ENCODE peak calls at places on chromosomes 6 and 20, in four cellular contexts. One of them, this sample, is unnamed.

GRCh38 chr20:44187763-44188709 is 1.0 kb upstream of the JPH2 start:
- DNase-seq in H1: peak
- DNase-seq in K562: no peak
- DNase-seq in GM12878: no peak
- DNase-seq in this sample: peak

GRCh38 chr6:83371428-83371827 is 59.4 kb downstream of the ME1 start:
- DNase-seq in H1: no peak
- DNase-seq in K562: no peak
- DNase-seq in GM12878: no peak
- DNase-seq in this sample: peak

GRCh38 chr6:165571721-165572132 is 91.3 kb downstream of the PDE10A start:
- DNase-seq in H1: no peak
- DNase-seq in K562: no peak
- DNase-seq in GM12878: no peak
- DNase-seq in this sample: peak

GRCh38 chr6:25296217-25296905 is 17.2 kb downstream of the CARMIL1 start:
- DNase-seq in H1: no peak
- DNase-seq in K562: no peak
- DNase-seq in GM12878: no peak
- DNase-seq in this sample: no peak

GRCh38 chr20:55415567-55416142 is 589.7 kb downstream of the CBLN4 start:
- DNase-seq in H1: no peak
- DNase-seq in K562: no peak
- DNase-seq in GM12878: no peak
- DNase-seq in this sample: no peak

GRCh38 chr6:36286858-36287257 is 17.0 kb downstream of the PNPLA1 start:
- DNase-seq in H1: no peak
- DNase-seq in K562: no peak
- DNase-seq in GM12878: no peak
- DNase-seq in this sample: no peak

GRCh38 chr6:43926644-43927524 is 156.9 kb downstream of the VEGFA start:
- DNase-seq in H1: no peak
- DNase-seq in K562: peak
- DNase-seq in GM12878: no peak
- DNase-seq in this sample: peak

GRCh38 chr20:42093542-42094440 is 475.6 kb upstream of the CHD6 start:
- DNase-seq in H1: no peak
- DNase-seq in K562: no peak
- DNase-seq in GM12878: no peak
- DNase-seq in this sample: no peak

GRCh38 chr6:127630800-127631199 is 53.8 kb downstream of the C6orf58 start:
- DNase-seq in H1: no peak
- DNase-seq in K562: no peak
- DNase-seq in GM12878: no peak
- DNase-seq in this sample: no peak

GRCh38 chr20:44646641-44647274 is 4.7 kb downstream of the ADA start:
- DNase-seq in H1: no peak
- DNase-seq in K562: no peak
- DNase-seq in GM12878: peak
- DNase-seq in this sample: peak

GRCh38 chr6:24959333-24959732 is 23.6 kb upstream of the RIPOR2 start:
- DNase-seq in H1: no peak
- DNase-seq in K562: no peak
- DNase-seq in GM12878: no peak
- DNase-seq in this sample: no peak

GRCh38 chr6:28802417-28803336 is 121.1 kb downstream of the TRIM27 start:
- DNase-seq in H1: peak
- DNase-seq in K562: peak
- DNase-seq in GM12878: no peak
- DNase-seq in this sample: peak

GRCh38 chr20:33900515-33901131 is 89.5 kb downstream of the CHMP4B start:
- DNase-seq in H1: no peak
- DNase-seq in K562: no peak
- DNase-seq in GM12878: no peak
- DNase-seq in this sample: no peak

DNA sequence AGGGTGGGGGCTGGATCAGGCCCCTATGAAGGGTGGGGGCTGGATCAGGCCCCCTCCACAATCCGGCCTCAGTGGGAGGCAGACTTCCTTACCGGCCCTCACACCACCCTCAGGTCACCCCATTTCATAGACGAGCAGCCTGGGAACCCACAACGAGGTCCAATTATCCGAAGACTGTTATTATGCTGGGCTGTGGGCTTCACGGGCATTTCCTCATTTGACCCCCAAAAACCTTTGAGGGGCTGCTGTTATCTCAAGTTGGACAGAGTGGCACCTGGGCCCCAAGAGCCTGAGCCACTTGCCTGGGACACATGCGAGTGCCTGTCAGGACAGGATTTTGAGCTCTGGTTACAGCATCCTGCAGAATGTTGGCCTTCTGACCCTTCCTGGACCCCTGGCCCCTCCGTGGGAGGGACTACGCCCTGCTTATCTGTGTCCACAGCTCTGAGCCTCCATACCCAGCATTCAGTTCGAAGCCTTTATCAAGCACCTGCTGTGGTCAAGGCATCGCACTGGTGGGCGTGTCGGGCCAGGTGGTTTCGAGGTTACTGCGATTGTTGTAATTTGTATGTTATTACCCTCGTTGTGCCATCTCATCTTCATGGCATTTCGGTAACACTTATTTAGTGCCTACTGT is 34.5 kb upstream of the PCMTD2 start:
- DNase-seq in H1: no peak
- DNase-seq in K562: peak
- DNase-seq in GM12878: no peak
- DNase-seq in this sample: no peak
- TF ChIP-seq CHD1 in H1: no peak
- TF ChIP-seq CHD1 in K562: no peak
- TF ChIP-seq CHD1 in GM12878: no peak
- TF ChIP-seq CHD1 in this sample: no peak

DNA sequence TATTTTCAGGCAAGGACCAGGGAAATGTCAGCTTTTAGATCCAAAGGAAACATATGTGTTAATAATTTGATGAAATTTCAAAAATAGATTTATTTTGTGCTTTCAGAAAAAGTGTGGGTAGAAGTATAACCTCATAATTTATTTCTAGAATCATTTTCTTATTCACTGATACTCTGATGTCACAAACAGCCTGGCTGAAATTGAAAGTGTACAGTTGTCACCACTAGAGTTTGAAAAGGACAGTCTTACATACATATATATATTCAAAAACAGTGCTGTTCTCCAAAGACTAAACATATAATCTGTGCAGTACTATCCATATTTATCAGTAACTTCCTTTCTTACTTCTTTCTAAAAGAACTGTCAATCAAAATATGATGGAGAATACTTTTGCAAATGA is 254.4 kb upstream of the KCNQ5 start:
- DNase-seq in H1: no peak
- DNase-seq in K562: no peak
- DNase-seq in GM12878: no peak
- DNase-seq in this sample: no peak
- TF ChIP-seq CHD1 in H1: no peak
- TF ChIP-seq CHD1 in K562: no peak
- TF ChIP-seq CHD1 in GM12878: no peak
- TF ChIP-seq CHD1 in this sample: no peak

GRCh38 chr6:113500221-113500620 is 356.9 kb upstream of the MARCKS start:
- DNase-seq in H1: no peak
- DNase-seq in K562: no peak
- DNase-seq in GM12878: no peak
- DNase-seq in this sample: no peak

GRCh38 chr6:113490356-113490755 is 366.8 kb upstream of the MARCKS start:
- DNase-seq in H1: no peak
- DNase-seq in K562: no peak
- DNase-seq in GM12878: no peak
- DNase-seq in this sample: no peak

GRCh38 chr6:113496157-113496556 is 361.0 kb upstream of the MARCKS start:
- DNase-seq in H1: no peak
- DNase-seq in K562: no peak
- DNase-seq in GM12878: no peak
- DNase-seq in this sample: no peak

GRCh38 chr6:113493991-113494390 is 363.2 kb upstream of the MARCKS start:
- DNase-seq in H1: no peak
- DNase-seq in K562: no peak
- DNase-seq in GM12878: no peak
- DNase-seq in this sample: no peak

DNA sequence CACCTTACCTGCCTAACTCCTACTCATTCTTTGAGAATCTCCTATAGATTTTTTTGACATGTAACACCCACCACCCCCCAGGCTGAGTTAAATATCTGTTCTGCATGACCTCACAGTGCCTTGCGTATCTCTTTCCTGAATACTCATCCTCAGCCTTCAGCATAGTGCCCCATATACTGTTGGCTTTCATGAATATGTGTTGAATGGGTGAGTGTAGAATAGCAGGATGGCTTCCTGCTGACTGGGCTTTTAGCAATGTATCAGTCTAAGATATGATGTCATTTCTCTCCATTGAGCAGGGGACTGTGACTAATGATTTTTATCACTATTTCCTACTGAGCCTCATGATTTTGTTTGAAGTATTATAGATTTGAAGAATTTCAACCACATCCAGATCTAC is 361.6 kb upstream of the MARCKS start:
- DNase-seq in H1: no peak
- DNase-seq in K562: no peak
- DNase-seq in GM12878: no peak
- DNase-seq in this sample: peak
- TF ChIP-seq CHD1 in H1: no peak
- TF ChIP-seq CHD1 in K562: no peak
- TF ChIP-seq CHD1 in GM12878: no peak
- TF ChIP-seq CHD1 in this sample: no peak

GRCh38 chr6:84768442-84769174 is 4.2 kb upstream of the TBX18 start:
- DNase-seq in H1: peak
- DNase-seq in K562: peak
- DNase-seq in GM12878: no peak
- DNase-seq in this sample: no peak
- TF ChIP-seq CHD1 in H1: no peak
- TF ChIP-seq CHD1 in K562: no peak
- TF ChIP-seq CHD1 in GM12878: no peak
- TF ChIP-seq CHD1 in this sample: no peak

GRCh38 chr6:90101403-90101802 is 195.2 kb downstream of the BACH2 start:
- DNase-seq in H1: no peak
- DNase-seq in K562: no peak
- DNase-seq in GM12878: no peak
- DNase-seq in this sample: no peak
- TF ChIP-seq CHD1 in H1: no peak
- TF ChIP-seq CHD1 in K562: no peak
- TF ChIP-seq CHD1 in GM12878: no peak
- TF ChIP-seq CHD1 in this sample: no peak

This sample was measured in IMR-90.